ENCODE peak calls at places on chromosomes 13 and 19, in six cellular contexts. A is neuronal stem cell, F is H1, H is trophoblast cell, G is IMR-90, Y is mesendoderm. N is an unnamed sample. For H3K36me3, the result is how much of the 10 kb centered on the place peaks cover.

GRCh38 chr19:16908759-16909158 is 20.0 kb downstream of the F2RL3 start:
- DNase-seq in A (no peak), F (no peak), H (no peak), G (no peak), Y (no peak), N (no peak)

GRCh38 chr13:20049558-20050473 is 91.3 kb downstream of the ZMYM2 start:
- DNase-seq in Y (peak), G (no peak), A (no peak), F (no peak), H (peak), N (no peak)

GRCh38 chr19:52492991-52493470 is 34.4 kb upstream of the ZNF808 start:
- DNase-seq in A (peak), H (peak), G (no peak), Y (peak), F (peak), N (no peak)

GRCh38 chr13:27680465-27680864 is 58.8 kb downstream of the POLR1D start:
- DNase-seq in G (no peak), Y (no peak), F (no peak), H (no peak), A (no peak), N (no peak)

GRCh38 chr13:29535663-29536655 is 59.5 kb downstream of the SLC7A1 start:
- DNase-seq in H (no peak), F (no peak), G (no peak), Y (no peak), A (no peak), N (no peak)

GRCh38 chr19:30237146-30237545 is 135.0 kb upstream of the ZNF536 start:
- DNase-seq in A (no peak), H (no peak), G (no peak), Y (peak), F (no peak), N (no peak)

GRCh38 chr19:48290923-48291700 is 21.2 kb downstream of the ZNF114 start:
- DNase-seq in H (peak), A (peak), G (peak), Y (peak), F (peak), N (peak)

GRCh38 chr13:114135731-114136171 is 3.3 kb upstream of the RASA3 start:
- DNase-seq in F (no peak), G (no peak), Y (peak), A (no peak), H (no peak), N (no peak)

GRCh38 chr13:35729926-35730627 is 253.6 kb upstream of the MAB21L1 start:
- DNase-seq in H (no peak), A (no peak), F (no peak), Y (no peak), G (no peak), N (no peak)

GRCh38 chr19:31344403-31344802 is 4.8 kb downstream of the TSHZ3 start:
- DNase-seq in F (no peak), A (no peak), Y (no peak), G (no peak), H (no peak), N (no peak)

GRCh38 chr13:25135896-25136295 is 36.2 kb downstream of the AMER2 start:
- DNase-seq in A (no peak), G (no peak), H (no peak), Y (no peak), F (no peak), N (no peak)

GRCh38 chr13:113129921-113130750 is 7.5 kb downstream of the F10 start:
- DNase-seq in A (no peak), H (peak), Y (no peak), F (no peak), G (no peak), N (no peak)

GRCh38 chr19:54188224-54188871 is 1.0 kb downstream of the MBOAT7 start:
- DNase-seq in A (no peak), H (peak), G (peak), F (no peak), Y (peak), N (peak)

GRCh38 chr13:97298816-97299215 is 76.7 kb downstream of the MBNL2 start:
- DNase-seq in F (no peak), Y (no peak), G (peak), H (peak), A (no peak), N (no peak)

GRCh38 chr13:79803939-79804487 is 323.1 kb downstream of the NDFIP2 start:
- DNase-seq in Y (no peak), G (no peak), F (no peak), A (no peak), H (no peak), N (no peak)

GRCh38 chr13:52695856-52696255 is 43.2 kb downstream of the SUGT1 start:
- DNase-seq in Y (no peak), H (no peak), G (peak), A (no peak), F (no peak), N (peak)

GRCh38 chr13:29925457-29925856 is 75.0 kb upstream of the UBL3 start:
- DNase-seq in G (peak), H (peak), Y (no peak), F (no peak), A (no peak), N (peak)

GRCh38 chr19:53254451-53255341 is at the start of gene ZNF677:
- DNase-seq in G (peak), H (peak), A (peak), Y (peak), F (peak), N (peak)

GRCh38 chr19:40216777-40217026 is 1.5 kb downstream of the TTC9B start:
- DNase-seq in Y (no peak), G (no peak), F (no peak), A (no peak), H (no peak), N (no peak)

GRCh38 chr19:35753634-35754364 is 3.0 kb downstream of the HSPB6 start:
- DNase-seq in G (no peak), Y (no peak), A (no peak), H (no peak), F (no peak), N (no peak)

GRCh38 chr19:34269968-34270621 is 15.7 kb downstream of the GARRE1 start:
- DNase-seq in Y (peak), A (no peak), H (peak), F (no peak), G (peak), N (peak)

GRCh38 chr13:108816381-108816780 is 187.0 kb downstream of the MYO16 start:
- DNase-seq in A (no peak), G (no peak), Y (peak), F (no peak), H (peak), N (no peak)

GRCh38 chr13:82747331-82747730 is 1134.9 kb downstream of the SLITRK1 start:
- DNase-seq in F (no peak), A (peak), H (no peak), Y (peak), G (no peak), N (no peak)

GRCh38 chr19:41412953-41413352 is 14.2 kb downstream of the B3GNT8 start:
- DNase-seq in F (no peak), H (no peak), G (no peak), A (no peak), Y (no peak), N (no peak)

GRCh38 chr13:74070513-74070912 is 63.7 kb downstream of the KLF12 start:
- DNase-seq in Y (peak), F (no peak), A (no peak), H (no peak), G (no peak), N (no peak)

GRCh38 chr13:90447034-90447734 is 900.3 kb upstream of the MIR17HG start:
- DNase-seq in G (no peak), H (no peak), F (no peak), Y (no peak), A (no peak), N (no peak)

GRCh38 chr13:75704942-75705320 is 68.8 kb downstream of the LMO7 start:
- DNase-seq in Y (peak), G (no peak), A (no peak), H (peak), F (no peak), N (no peak)

GRCh38 chr19:35442091-35442490 is 6.0 kb upstream of the FFAR2 start:
- DNase-seq in H (peak), G (no peak), Y (no peak), A (no peak), F (no peak), N (peak)

GRCh38 chr13:25330541-25330940 is 29.1 kb downstream of the NUP58 start:
- DNase-seq in F (no peak), Y (no peak), H (peak), A (no peak), G (peak), N (peak)

GRCh38 chr19:54481326-54481930 is 8.3 kb upstream of the CDC42EP5 start:
- DNase-seq in F (no peak), H (peak), A (peak), G (peak), Y (peak), N (peak)

GRCh38 chr13:40060318-40061007 is 405.0 kb downstream of the COG6 start:
- DNase-seq in Y (no peak), F (no peak), G (no peak), H (no peak), A (no peak), N (no peak)

GRCh38 chr13:51970251-51970793 is 40.9 kb downstream of the ATP7B start:
- DNase-seq in F (no peak), G (no peak), H (no peak), A (no peak), Y (no peak), N (no peak)

GRCh38 chr19:15297416-15298224 is 34.7 kb downstream of the BRD4 start:
- DNase-seq in A (no peak), G (peak), F (no peak), H (peak), Y (peak), N (peak)

GRCh38 chr13:97125810-97126738 is 96.1 kb upstream of the MBNL2 start:
- DNase-seq in F (no peak), G (peak), H (no peak), Y (no peak), A (no peak), N (no peak)

GRCh38 chr19:13212759-13213330 is 62.6 kb downstream of the IER2 start:
- DNase-seq in F (no peak), A (no peak), Y (peak), H (peak), G (peak), N (peak)

GRCh38 chr19:43908659-43909058 is 26.4 kb downstream of the ZNF45 start:
- DNase-seq in H (no peak), Y (no peak), G (no peak), A (no peak), F (no peak), N (no peak)

GRCh38 chr19:43914051-43914450 is 21.0 kb downstream of the ZNF45 start:
- DNase-seq in A (no peak), H (no peak), F (no peak), Y (peak), G (no peak), N (no peak)

GRCh38 chr19:43910884-43911283 is 24.2 kb downstream of the ZNF45 start:
- DNase-seq in Y (no peak), G (no peak), F (no peak), A (no peak), H (no peak), N (no peak)

DNA sequence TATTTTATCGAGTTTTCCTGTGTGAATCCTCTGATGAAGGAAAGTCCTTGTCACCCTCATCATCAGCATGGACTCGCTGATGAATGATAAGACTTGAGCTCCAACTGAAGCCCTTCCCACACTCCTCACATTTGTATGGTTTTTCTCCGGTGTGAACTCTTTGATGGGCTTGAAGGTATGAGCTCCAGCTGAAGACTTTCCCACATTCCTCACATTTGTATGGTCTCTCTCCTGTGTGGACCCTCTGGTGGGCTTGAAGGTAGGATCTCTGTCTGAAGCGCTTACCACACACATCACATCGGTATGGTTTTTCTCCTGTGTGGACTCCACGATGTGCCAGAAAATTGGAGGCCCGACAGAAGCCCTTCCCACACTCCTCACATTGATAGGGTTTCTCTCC is 21.7 kb downstream of the ZNF45 start:
- DNase-seq in H (no peak), A (no peak), Y (peak), G (no peak), F (no peak), N (no peak)
- H3K36me3 ChIP-seq in H (under half), A (half or more), Y (under half), G (under half), F (half or more), N (half or more)

DNA sequence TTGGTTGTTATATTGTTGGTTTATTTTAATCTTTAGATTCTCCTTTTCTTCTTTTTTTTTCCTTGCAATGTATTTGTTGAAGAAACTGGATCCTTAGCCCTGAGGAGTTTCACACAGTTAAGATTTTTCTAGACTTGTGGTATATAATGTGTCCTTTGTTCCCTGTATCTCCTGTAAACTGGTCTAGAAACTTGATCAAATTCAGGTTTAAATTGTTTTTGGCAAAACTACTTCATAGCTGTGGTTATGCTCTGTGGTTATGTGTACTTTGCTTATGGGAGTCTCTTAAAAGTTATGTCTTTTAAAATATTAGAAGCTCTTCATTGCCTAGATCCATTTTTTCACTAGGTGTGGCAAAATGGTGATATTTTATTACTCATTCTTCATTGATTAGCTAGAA is 3.7 kb upstream of the MTRF1 start:
- DNase-seq in A (no peak), H (no peak), F (no peak), Y (no peak), G (peak), N (no peak)
- H2BK120ac ChIP-seq in A (no peak), H (no peak), F (no peak), Y (no peak), G (no peak), N (no peak)

GRCh38 chr19:6264803-6265202 is 15.0 kb downstream of the MLLT1 start:
- DNase-seq in G (no peak), Y (no peak), A (no peak), F (no peak), H (no peak), N (no peak)
- H3K36me3 ChIP-seq in G (half or more), Y (under half), A (half or more), F (under half), H (half or more), N (half or more)

GRCh38 chr19:3968556-3969434 is 2.1 kb downstream of the DAPK3 start:
- DNase-seq in A (peak), G (peak), H (peak), Y (peak), F (peak), N (peak)
- H2BK120ac ChIP-seq in A (no peak), G (peak), H (peak), Y (no peak), F (no peak), N (peak)

GRCh38 chr19:10672529-10673150 is 18.5 kb downstream of the ILF3 start:
- DNase-seq in H (no peak), A (no peak), F (no peak), Y (no peak), G (no peak), N (peak)

GRCh38 chr19:10669246-10669645 is 15.1 kb downstream of the ILF3 start:
- DNase-seq in H (no peak), Y (no peak), F (no peak), A (no peak), G (no peak), N (no peak)

GRCh38 chr19:10670876-10671804 is 17.0 kb downstream of the ILF3 start:
- DNase-seq in Y (no peak), F (no peak), A (no peak), H (no peak), G (no peak), N (no peak)

GRCh38 chr19:10670187-10670586 is 16.0 kb downstream of the ILF3 start:
- DNase-seq in G (no peak), Y (no peak), A (no peak), F (no peak), H (no peak), N (no peak)

DNA sequence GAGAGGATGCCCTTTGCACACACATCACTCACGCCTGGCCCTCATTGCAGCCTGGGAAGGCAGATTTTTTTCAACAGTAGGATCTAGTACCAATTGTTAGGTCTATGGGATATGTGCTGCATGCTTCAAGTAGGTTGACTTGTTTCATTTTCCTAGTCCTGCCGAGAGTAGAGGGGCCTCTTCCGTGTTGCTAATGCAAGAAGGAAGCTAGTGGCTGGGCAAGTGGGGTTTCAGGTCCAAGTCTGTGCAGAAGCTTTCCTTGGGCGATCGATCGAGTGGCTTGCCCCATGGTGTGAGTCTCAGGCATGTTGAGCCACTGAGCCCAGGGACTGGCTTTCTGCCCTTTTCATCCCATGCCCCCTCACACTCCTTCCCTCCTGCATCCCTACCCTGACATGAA is 13.7 kb downstream of the ILF3 start:
- DNase-seq in Y (no peak), A (no peak), H (no peak), F (no peak), G (no peak), N (no peak)
- H3K36me3 ChIP-seq in Y (under half), A (half or more), H (under half), F (under half), G (under half), N (under half)

GRCh38 chr13:46624353-46624752 is 71.4 kb downstream of the LRCH1 start:
- DNase-seq in A (no peak), F (no peak), Y (no peak), H (no peak), G (no peak), N (no peak)

GRCh38 chr13:46622013-46622917 is 69.3 kb downstream of the LRCH1 start:
- DNase-seq in Y (no peak), F (no peak), A (no peak), G (no peak), H (no peak), N (no peak)

GRCh38 chr13:46622918-46623256 is 69.9 kb downstream of the LRCH1 start:
- DNase-seq in H (no peak), F (no peak), G (peak), A (no peak), Y (no peak), N (peak)

GRCh38 chr13:46627462-46627861 is 74.5 kb downstream of the LRCH1 start:
- DNase-seq in A (no peak), F (no peak), G (no peak), H (no peak), Y (no peak), N (no peak)

DNA sequence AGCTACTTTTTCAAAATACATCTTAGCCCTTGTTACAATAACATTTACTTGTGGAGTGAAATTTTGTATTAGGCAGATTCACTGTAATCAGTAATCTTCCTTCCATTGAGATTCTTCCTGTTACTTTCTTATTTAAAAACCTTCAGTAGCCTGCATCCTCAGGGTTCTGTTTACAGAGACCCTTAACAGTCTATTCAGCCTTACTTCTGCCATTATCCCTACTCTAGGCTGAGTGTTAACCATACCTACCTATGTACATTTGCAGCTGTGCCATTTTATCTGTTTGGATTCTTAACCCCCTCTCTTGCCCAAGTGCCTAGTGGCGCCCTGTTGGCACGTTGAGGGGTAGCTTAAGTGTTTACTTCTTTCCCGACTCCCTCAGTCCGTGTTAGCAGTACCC is 71.9 kb downstream of the LRCH1 start:
- DNase-seq in Y (no peak), G (no peak), F (no peak), H (no peak), A (no peak), N (no peak)
- H2BK120ac ChIP-seq in Y (no peak), G (no peak), F (no peak), H (no peak), A (no peak), N (no peak)